ENCODE peak calls at places on chromosomes 3 and 15, in seven cellular contexts. L, S, W, D, F, A and G are unnamed samples.

GRCh38 chr3:59563072-59563605 is 513.3 kb upstream of the CFAP20DC start:
- DNase-seq in S (no peak), F (no peak), D (no peak), W (no peak), L (peak), A (no peak), G (no peak)

GRCh38 chr3:53102601-53103147 is 27.6 kb downstream of the RFT1 start:
- DNase-seq in L (peak), D (no peak), W (peak), A (peak), F (no peak), S (peak), G (no peak)

GRCh38 chr3:165206454-165207266 is 10.5 kb upstream of the SLITRK3 start:
- DNase-seq in D (peak), A (peak), W (peak), S (peak), L (peak), F (no peak), G (peak)

GRCh38 chr3:184156522-184156955 is 1.4 kb downstream of the DVL3 start:
- DNase-seq in D (peak), S (no peak), A (no peak), F (peak), L (peak), W (no peak), G (peak)

GRCh38 chr3:113147608-113148306 is 63.6 kb upstream of the BOC start:
- DNase-seq in W (no peak), D (peak), F (no peak), S (no peak), A (no peak), L (no peak), G (no peak)

GRCh38 chr3:623914-624545 is 427.5 kb downstream of the CHL1 start:
- DNase-seq in S (no peak), L (no peak), W (no peak), A (no peak), D (no peak), F (no peak), G (no peak)

GRCh38 chr15:70358011-70358819 is 260.5 kb upstream of the TLE3 start:
- DNase-seq in W (no peak), S (no peak), L (no peak), D (no peak), F (no peak), A (no peak), G (no peak)

GRCh38 chr3:30980993-30981392 is 86.5 kb upstream of the GADL1 start:
- DNase-seq in S (no peak), D (no peak), F (no peak), A (no peak), L (no peak), W (no peak), G (no peak)

GRCh38 chr3:42013652-42014442 is 51.9 kb upstream of the ULK4 start:
- DNase-seq in F (peak), L (no peak), A (peak), S (peak), W (no peak), D (peak), G (peak)

GRCh38 chr3:5011555-5012256 is 32.5 kb downstream of the BHLHE40 start:
- DNase-seq in D (no peak), F (no peak), W (peak), S (peak), A (no peak), L (no peak), G (no peak)

GRCh38 chr3:190001426-190001825 is 119.3 kb downstream of the P3H2 start:
- DNase-seq in W (no peak), L (no peak), A (no peak), D (no peak), F (no peak), S (no peak), G (no peak)

GRCh38 chr15:45641374-45641778 is 6.5 kb downstream of the SQOR start:
- DNase-seq in A (no peak), W (no peak), F (no peak), D (no peak), S (no peak), L (peak), G (peak)

GRCh38 chr3:123122525-123123315 is 55.9 kb downstream of the PDIA5 start:
- DNase-seq in F (no peak), W (no peak), S (no peak), L (peak), A (no peak), D (no peak), G (no peak)